ENCODE peak calls at places on chromosomes 13 and 19, in nine cellular contexts. F is WERI-Rb-1, X is fibroblast of lung, D is fibroblast of the aortic adventitia, K is GM12865, Q is Panc1, A is Peyer's patch, S is left lung, J is pancreas. U is an unnamed sample.

GRCh38 chr13:27500806-27501534 is 50.6 kb upstream of the MTIF3 start:
- DNase-seq in X (peak; percentile 3), J (no peak), Q (no peak), F (no peak), K (no peak), S (no peak), D (peak; percentile 36), A (no peak), U (no peak)

GRCh38 chr19:49585023-49585422 is 3.9 kb downstream of the PRRG2 start:
- DNase-seq in X (no peak), A (no peak), Q (no peak), K (no peak), F (peak; percentile 25), J (no peak), D (no peak), S (no peak), U (no peak)

GRCh38 chr13:73306688-73307087 is 247.9 kb downstream of the KLF5 start:
- DNase-seq in A (no peak), Q (no peak), K (no peak), J (no peak), D (no peak), X (no peak), S (no peak), F (no peak), U (no peak)

GRCh38 chr19:906480-906879 is 6.5 kb downstream of the R3HDM4 start:
- DNase-seq in F (no peak), X (no peak), K (peak; percentile 66), J (no peak), A (no peak), D (no peak), S (no peak), Q (no peak), U (no peak)

GRCh38 chr13:113452942-113453901 is at the start of gene ADPRHL1:
- DNase-seq in D (no peak), X (no peak), F (peak; percentile 91), A (no peak), K (no peak), S (no peak), Q (no peak), J (peak; percentile 35), U (no peak)

GRCh38 chr19:1183543-1184172 is 9.6 kb upstream of the SBNO2 start:
- DNase-seq in F (no peak), S (peak; percentile 66), A (peak; percentile 82), Q (no peak), X (peak; percentile 38), D (no peak), K (peak; percentile 87), J (peak; percentile 68), U (no peak)

GRCh38 chr13:100439247-100439955 is 149.2 kb downstream of the GGACT start:
- DNase-seq in K (no peak), Q (no peak), J (no peak), D (no peak), S (no peak), F (no peak), X (no peak), A (no peak), U (no peak)

GRCh38 chr13:97030705-97031452 is 36.6 kb upstream of the OXGR1 start:
- DNase-seq in K (peak; percentile 25), J (no peak), A (no peak), X (peak; percentile 66), F (peak; percentile 40), S (no peak), Q (no peak), D (peak; percentile 62), U (peak; percentile 54)

GRCh38 chr19:20371911-20372310 is 193.7 kb downstream of the ZNF737 start:
- DNase-seq in Q (no peak), K (no peak), S (no peak), F (no peak), D (no peak), A (no peak), X (no peak), J (no peak), U (no peak)

GRCh38 chr13:89115307-89115706 is 1444.1 kb downstream of the SLITRK5 start:
- DNase-seq in Q (no peak), S (no peak), D (no peak), J (no peak), X (no peak), K (no peak), A (no peak), F (no peak), U (no peak)

GRCh38 chr13:79989251-79989661 is 351.7 kb downstream of the SPRY2 start:
- DNase-seq in X (peak; percentile 44), D (peak; percentile 37), F (no peak), J (no peak), S (no peak), Q (no peak), A (peak; percentile 48), K (no peak), U (peak; percentile 40)

GRCh38 chr19:628168-628567 is 5.2 kb downstream of the POLRMT start:
- DNase-seq in Q (no peak), K (no peak), J (no peak), F (peak; percentile 45), S (no peak), D (no peak), A (no peak), X (no peak), U (no peak)

GRCh38 chr19:15464394-15465385 is at the start of gene RASAL3:
- DNase-seq in Q (no peak), J (no peak), K (peak; percentile 86), X (no peak), D (peak; percentile 43), A (no peak), S (peak; percentile 55), F (no peak), U (no peak)

GRCh38 chr19:38452430-38453366 is 19.2 kb downstream of the RYR1 start:
- DNase-seq in D (no peak), A (no peak), F (peak; percentile 61), S (no peak), X (no peak), J (no peak), Q (no peak), K (peak; percentile 46), U (no peak)

GRCh38 chr13:35817642-35818576 is 313.3 kb downstream of the DCLK1 start:
- DNase-seq in S (no peak), D (peak; percentile 61), J (no peak), Q (no peak), K (no peak), F (no peak), X (no peak), A (no peak), U (peak; percentile 60)

GRCh38 chr13:21006141-21007005 is 55.0 kb downstream of the LATS2 start:
- DNase-seq in D (no peak), J (no peak), S (no peak), Q (no peak), X (no peak), F (no peak), K (no peak), A (no peak), U (no peak)

GRCh38 chr13:108193806-108194205 is 21.5 kb downstream of the LIG4 start:
- DNase-seq in K (no peak), A (no peak), Q (no peak), D (no peak), J (no peak), X (no peak), F (no peak), S (no peak), U (no peak)

GRCh38 chr13:110503979-110504499 is 57.5 kb downstream of the RAB20 start:
- DNase-seq in J (no peak), Q (no peak), K (no peak), F (no peak), X (no peak), D (no peak), A (no peak), S (no peak), U (no peak)
- H3K4me3 ChIP-seq in J (no peak overlapping the region), Q (no peak overlapping the region), K (no peak overlapping the region), F (no peak overlapping the region), X (no peak overlapping the region), D (no peak overlapping the region), A (no peak overlapping the region), S (no peak overlapping the region), U (no peak overlapping the region)

GRCh38 chr19:12550951-12551832 is at the start of gene ZNF564:
- DNase-seq in F (peak; percentile 98), S (peak; percentile 96), K (peak; percentile 100), X (peak; percentile 99), D (peak; percentile 98), Q (peak; percentile 89), J (peak; percentile 91), A (peak; percentile 95), U (peak; percentile 97)
- TF ChIP-seq CTCF in F (no peak), S (no peak), K (no peak), X (no peak), D (no peak), Q (no peak), J (no peak), A (no peak), U (no peak)

GRCh38 chr19:17684256-17684655 is 3.9 kb downstream of the UNC13A start:
- DNase-seq in J (no peak), K (no peak), Q (no peak), F (no peak), A (no peak), X (no peak), S (no peak), D (no peak), U (no peak)

GRCh38 chr19:17686592-17687042 is 1.5 kb downstream of the UNC13A start:
- DNase-seq in D (peak; percentile 12), X (peak; percentile 10), Q (no peak), S (no peak), J (peak; percentile 62), A (no peak), K (no peak), F (peak; percentile 89), U (no peak)

GRCh38 chr19:17687141-17687856 is 855 bp downstream of the UNC13A start:
- DNase-seq in A (no peak), F (peak; percentile 33), Q (no peak), X (no peak), D (no peak), K (no peak), S (no peak), J (no peak), U (no peak)

GRCh38 chr19:17685451-17686026 is 2.6 kb downstream of the UNC13A start:
- DNase-seq in X (no peak), F (no peak), K (no peak), J (no peak), D (no peak), Q (no peak), S (no peak), A (no peak), U (no peak)

DNA sequence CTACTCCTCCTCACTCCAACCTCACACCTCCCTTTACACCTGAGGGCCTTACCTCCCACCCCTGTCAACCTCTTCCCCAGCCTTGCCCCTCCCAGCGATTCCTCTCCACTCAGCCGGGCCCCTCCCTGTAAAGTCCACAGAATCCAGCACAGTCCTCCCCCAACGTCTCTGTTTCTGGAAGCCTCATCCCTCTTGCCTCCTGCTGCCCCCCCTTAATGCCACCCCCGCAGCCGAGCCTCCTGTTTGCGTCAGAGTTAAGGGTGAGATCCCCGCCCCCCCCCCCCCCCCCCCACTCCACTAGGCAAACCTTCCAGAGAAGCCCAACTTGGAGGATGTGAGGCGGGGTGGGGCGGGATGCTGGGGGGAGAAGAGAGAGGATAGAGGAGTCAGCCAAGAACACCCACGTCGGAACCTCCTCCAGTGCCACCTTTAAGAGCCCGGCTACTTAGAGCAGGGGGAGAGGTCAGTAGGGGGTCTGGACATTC is 2.1 kb downstream of the UNC13A start:
- DNase-seq in J (no peak), Q (no peak), F (no peak), S (no peak), A (no peak), K (no peak), D (peak; percentile 21), X (peak; percentile 6), U (no peak)
- H3K4me3 ChIP-seq in J (no peak overlapping the region), Q (no peak overlapping the region), F (peak overlapping the region; percentile 98), S (no peak overlapping the region), A (no peak overlapping the region), K (no peak overlapping the region), D (peak overlapping the region; percentile 47), X (no peak overlapping the region), U (no peak overlapping the region)

GRCh38 chr19:31676271-31677004 is 327.2 kb upstream of the TSHZ3 start:
- DNase-seq in J (no peak), F (peak; percentile 63), D (peak; percentile 16), Q (no peak), K (no peak), S (no peak), A (no peak), X (peak; percentile 22), U (no peak)
- TF ChIP-seq CTCF in J (no peak), F (peak; percentile 83), D (peak; percentile 14), Q (peak; percentile 71), K (peak; percentile 1), S (no peak), A (no peak), X (peak; percentile 10), U (peak; percentile 9)